ENCODE peak calls at places on chromosome 1, in eight cellular contexts. F, T, U, Y, W, H, S and C are unnamed samples.
A peak's percentile ranks its signal among the peaks of the same experiment; 100 is the strongest.

GRCh38 chr1:34407140-34407539 is 230.4 kb downstream of the C1orf94 start:
- DNase-seq in Y (no peak), H (peak; percentile 45), T (no peak), F (no peak), W (no peak), U (no peak), S (no peak), C (no peak)

GRCh38 chr1:93042134-93042821 is 36.8 kb upstream of the MTF2 start:
- DNase-seq in F (no peak), Y (no peak), T (no peak), U (no peak), S (no peak), H (no peak), W (no peak), C (no peak)

GRCh38 chr1:1630191-1630964 is 1.6 kb upstream of the MMP23B start:
- DNase-seq in U (peak; percentile 78), H (no peak), F (peak; percentile 81), W (peak; percentile 66), S (peak; percentile 49), Y (peak; percentile 62), T (peak; percentile 16), C (peak; percentile 64)

GRCh38 chr1:171179323-171180227 is 5.5 kb upstream of the FMO2 start:
- DNase-seq in T (no peak), Y (no peak), U (no peak), H (no peak), W (no peak), S (no peak), F (no peak), C (no peak)

GRCh38 chr1:30976143-30976542 is 67.6 kb upstream of the SDC3 start:
- DNase-seq in T (no peak), F (peak; percentile 44), W (no peak), U (no peak), S (no peak), Y (no peak), H (no peak), C (peak; percentile 42)

GRCh38 chr1:100543640-100544039 is 5.7 kb downstream of the GPR88 start:
- DNase-seq in S (no peak), W (no peak), T (no peak), F (no peak), Y (no peak), H (no peak), U (peak; percentile 31), C (no peak)

GRCh38 chr1:28173980-28174297 is 2.6 kb downstream of the PTAFR start:
- DNase-seq in W (no peak), H (no peak), U (no peak), T (no peak), Y (no peak), S (peak; percentile 46), F (no peak), C (peak; percentile 64)

GRCh38 chr1:231153726-231154125 is 8.1 kb upstream of the TRIM67 start:
- DNase-seq in Y (no peak), W (no peak), U (no peak), F (no peak), S (no peak), H (no peak), T (no peak), C (no peak)

GRCh38 chr1:78047131-78047530 is 1.4 kb downstream of the GIPC2 start:
- DNase-seq in Y (no peak), W (no peak), T (no peak), S (no peak), H (no peak), F (no peak), U (no peak), C (no peak)

GRCh38 chr1:4699724-4700301 is 45.4 kb downstream of the AJAP1 start:
- DNase-seq in H (no peak), W (no peak), T (no peak), F (no peak), U (no peak), Y (no peak), S (no peak), C (no peak)

GRCh38 chr1:180507826-180508724 is 5.7 kb upstream of the ACBD6 start:
- DNase-seq in W (no peak), F (peak; percentile 96), S (peak; percentile 66), H (peak; percentile 21), U (no peak), Y (no peak), T (no peak), C (peak; percentile 83)

GRCh38 chr1:154856049-154856448 is 14.0 kb downstream of the KCNN3 start:
- DNase-seq in T (no peak), H (no peak), F (no peak), W (no peak), Y (no peak), U (peak; percentile 66), S (no peak), C (no peak)

GRCh38 chr1:45925728-45926287 is 122.4 kb downstream of the MAST2 start:
- DNase-seq in H (no peak), S (no peak), Y (no peak), W (no peak), T (no peak), U (no peak), F (no peak), C (no peak)

GRCh38 chr1:61391730-61392129 is 309.4 kb downstream of the NFIA start:
- DNase-seq in H (no peak), T (no peak), W (no peak), U (no peak), Y (no peak), F (no peak), S (no peak), C (no peak)

GRCh38 chr1:216710042-216710441 is 13.2 kb downstream of the ESRRG start:
- DNase-seq in F (no peak), W (no peak), Y (peak; percentile 70), H (no peak), S (no peak), U (peak; percentile 51), T (no peak), C (no peak)

GRCh38 chr1:39717809-39718208 is 20.9 kb upstream of the PPIE start:
- DNase-seq in T (no peak), H (no peak), F (no peak), Y (no peak), U (no peak), S (no peak), W (no peak), C (no peak)

GRCh38 chr1:74324684-74325448 is 89.7 kb downstream of the TNNI3K start:
- DNase-seq in F (no peak), H (no peak), Y (no peak), S (no peak), W (no peak), U (no peak), T (no peak), C (no peak)

GRCh38 chr1:59163268-59164092 is 133.4 kb upstream of the FGGY start:
- DNase-seq in F (peak; percentile 60), Y (no peak), H (peak; percentile 88), T (peak; percentile 98), U (no peak), S (peak; percentile 49), W (no peak), C (no peak)

GRCh38 chr1:101317590-101317989 is 80.8 kb downstream of the S1PR1 start:
- DNase-seq in H (no peak), S (no peak), Y (no peak), F (no peak), W (no peak), T (no peak), U (no peak), C (no peak)

GRCh38 chr1:151705739-151706463 is 10.7 kb downstream of the CELF3 start:
- DNase-seq in W (no peak), F (no peak), Y (no peak), U (no peak), S (no peak), T (no peak), H (no peak), C (no peak)

DNA sequence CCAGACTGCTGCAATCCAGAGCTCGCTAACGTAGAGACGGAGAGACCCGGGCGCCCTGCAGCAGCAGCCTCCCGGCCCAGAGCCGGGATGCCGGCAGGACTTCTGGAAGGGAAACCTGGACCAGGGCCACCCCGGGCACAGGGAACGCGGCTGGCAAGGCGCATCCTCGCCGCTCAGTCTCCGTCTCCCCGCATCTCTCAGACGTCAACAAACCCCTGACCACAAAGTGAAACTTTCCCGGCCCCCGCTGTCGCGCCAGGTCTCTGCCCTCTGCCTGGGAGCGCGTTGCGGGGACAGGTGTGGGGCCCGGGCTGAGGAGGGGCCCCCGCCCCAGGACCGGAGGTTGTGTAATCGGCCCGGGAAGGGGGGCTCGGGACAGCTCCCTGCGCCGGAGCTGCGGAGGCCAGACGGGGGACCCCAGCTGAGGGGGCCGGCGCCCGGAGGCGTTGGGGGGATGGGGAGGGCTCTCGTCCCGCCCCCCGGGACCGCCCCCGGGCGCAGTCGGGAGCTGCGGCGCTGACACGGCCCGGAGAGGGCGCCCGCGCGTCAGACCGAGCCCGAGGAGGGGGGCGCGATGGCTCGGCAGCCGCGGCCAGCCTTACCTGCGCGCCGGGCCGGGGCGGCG is 116.6 kb upstream of the HIVEP3 start:
- DNase-seq in U (peak; percentile 91), W (peak; percentile 59), Y (peak; percentile 80), F (peak; percentile 47), T (peak; percentile 24), H (no peak), S (peak; percentile 15), C (peak; percentile 55)
- TF ChIP-seq CTCF in U (peak; percentile 50), W (peak; percentile 83), Y (peak; percentile 44), F (no peak), T (peak; percentile 30), H (peak; percentile 29), S (peak; percentile 12), C (peak; percentile 25)

DNA sequence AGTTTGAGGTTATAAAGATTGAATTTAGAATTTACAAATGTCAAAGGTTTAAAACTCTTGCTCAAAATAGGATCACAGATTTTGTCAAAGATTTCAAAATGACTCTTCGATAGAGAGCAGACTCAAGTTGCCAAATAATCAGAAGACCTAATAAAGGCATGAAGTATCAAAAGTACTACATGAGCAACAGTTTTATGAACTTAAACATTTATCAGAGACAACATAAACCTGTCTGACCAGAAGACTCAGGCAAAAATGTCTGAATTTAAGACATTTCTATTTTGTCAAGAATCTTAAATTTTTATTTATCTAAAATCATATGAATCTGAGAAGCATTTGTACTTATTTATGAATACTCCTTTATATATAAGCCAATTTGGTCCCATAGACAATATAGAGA is 330.9 kb downstream of the PTPRU start:
- DNase-seq in S (no peak), U (no peak), W (no peak), H (no peak), Y (no peak), F (peak; percentile 11), T (no peak), C (no peak)
- H3K4me3 ChIP-seq in S (no peak overlapping the region), U (no peak overlapping the region), W (no peak overlapping the region), H (no peak overlapping the region), Y (no peak overlapping the region), F (no peak overlapping the region), T (no peak overlapping the region), C (no peak overlapping the region)

GRCh38 chr1:200290010-200290685 is 119.7 kb downstream of the ZNF281 start:
- DNase-seq in W (no peak), F (no peak), Y (no peak), H (no peak), S (no peak), T (no peak), U (peak; percentile 54), C (no peak)
- TF ChIP-seq CTCF in W (no peak), F (no peak), Y (no peak), H (no peak), S (peak; percentile 3), T (no peak), U (peak; percentile 40), C (peak; percentile 11)

DNA sequence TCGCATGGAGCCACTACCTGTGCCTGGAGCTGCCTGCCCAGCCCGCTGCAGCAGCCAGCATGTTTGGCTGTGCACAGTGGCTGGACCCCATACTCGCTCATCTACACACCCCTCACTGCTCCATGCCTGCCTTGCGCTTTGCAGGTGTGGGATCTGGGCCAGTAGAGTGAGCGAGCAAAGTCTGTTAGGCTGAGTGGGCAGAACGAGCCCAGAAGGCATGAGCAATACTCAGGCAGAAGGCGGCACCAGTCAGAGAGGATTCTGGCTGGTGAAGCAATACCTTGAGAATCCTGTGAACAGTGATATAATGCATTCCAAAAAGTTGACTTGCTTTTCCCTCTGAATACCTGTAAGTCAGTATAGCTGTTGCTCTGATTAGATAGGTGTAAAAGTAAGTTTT is 816.4 kb downstream of the KCNT2 start:
- DNase-seq in W (no peak), F (no peak), S (no peak), T (no peak), U (no peak), Y (no peak), H (no peak), C (no peak)
- H3K4me3 ChIP-seq in W (no peak overlapping the region), F (no peak overlapping the region), S (no peak overlapping the region), T (no peak overlapping the region), U (no peak overlapping the region), Y (no peak overlapping the region), H (no peak overlapping the region), C (no peak overlapping the region)